ENCODE peak calls at places on chromosomes 6 and 20, in four cellular contexts. X is prostate gland, S is coronary artery, C is heart left ventricle. E is an unnamed sample.

GRCh38 chr20:32144898-32145662 is 35.6 kb downstream of the TM9SF4 start:
- DNase-seq in S (no peak), C (no peak), X (no peak), E (no peak)

GRCh38 chr6:105862936-105863603 is 223.1 kb upstream of the PRDM1 start:
- DNase-seq in S (no peak), C (no peak), X (no peak), E (no peak)

GRCh38 chr20:8790442-8791074 is 278.3 kb upstream of the PLCB4 start:
- DNase-seq in C (peak), S (no peak), X (no peak), E (peak)

GRCh38 chr6:113763883-113764282 is 93.3 kb upstream of the MARCKS start:
- DNase-seq in X (no peak), C (no peak), S (no peak), E (peak)

GRCh38 chr6:85368631-85369030 is 81.3 kb upstream of the NT5E start:
- DNase-seq in X (no peak), S (no peak), C (no peak), E (no peak)

GRCh38 chr6:106874481-106874880 is 100.0 kb downstream of the CD24 start:
- DNase-seq in C (no peak), X (peak), S (no peak), E (no peak)

GRCh38 chr6:33699739-33700138 is 11.8 kb downstream of the UQCC2 start:
- DNase-seq in S (no peak), C (no peak), X (no peak), E (no peak)

GRCh38 chr6:160973311-160973710 is 18.3 kb upstream of the MAP3K4 start:
- DNase-seq in C (peak), X (no peak), S (no peak), E (peak)

GRCh38 chr20:57664476-57664875 is 44.2 kb upstream of the ZBP1 start:
- DNase-seq in C (peak), X (no peak), S (no peak), E (no peak)

GRCh38 chr20:8306916-8307315 is 174.8 kb downstream of the PLCB1 start:
- DNase-seq in S (no peak), C (no peak), X (no peak), E (no peak)

GRCh38 chr20:33401922-33402369 is 627 bp upstream of the CDK5RAP1 start:
- DNase-seq in X (no peak), C (no peak), S (no peak), E (no peak)

GRCh38 chr6:26328265-26328844 is 36.6 kb upstream of the BTN3A2 start:
- DNase-seq in X (no peak), S (no peak), C (no peak), E (no peak)

GRCh38 chr6:104952911-104953409 is 3.9 kb upstream of the LIN28B start:
- DNase-seq in S (no peak), C (no peak), X (no peak), E (no peak)

GRCh38 chr20:49706548-49707517 is 6.8 kb downstream of the B4GALT5 start:
- DNase-seq in C (no peak), X (no peak), S (peak), E (no peak)

GRCh38 chr20:11373391-11373790 is 544.3 kb upstream of the BTBD3 start:
- DNase-seq in S (no peak), X (no peak), C (no peak), E (no peak)

GRCh38 chr6:4413073-4413472 is 277.7 kb upstream of the ECI2 start:
- DNase-seq in C (no peak), X (no peak), S (no peak), E (peak)

GRCh38 chr6:56278186-56278585 is 30.8 kb upstream of the COL21A1 start:
- DNase-seq in S (no peak), X (no peak), C (no peak), E (no peak)

GRCh38 chr6:33417127-33417902 is 592 bp downstream of the CUTA start:
- DNase-seq in C (no peak), S (peak), X (peak), E (peak)

GRCh38 chr6:136077834-136078576 is 172.1 kb downstream of the MTFR2 start:
- DNase-seq in C (peak), X (no peak), S (no peak), E (peak)

GRCh38 chr6:111792241-111792640 is 81.0 kb downstream of the FYN start:
- DNase-seq in C (no peak), X (no peak), S (no peak), E (no peak)

GRCh38 chr20:10611357-10611756 is 62.4 kb downstream of the JAG1 start:
- DNase-seq in X (peak), S (no peak), C (peak), E (peak)

GRCh38 chr20:18588554-18589043 is 745 bp downstream of the DTD1 start:
- DNase-seq in C (no peak), X (no peak), S (no peak), E (peak)

GRCh38 chr20:31936430-31936829 is 15.4 kb downstream of the PDRG1 start:
- DNase-seq in S (no peak), C (no peak), X (no peak), E (no peak)

GRCh38 chr20:36135159-36135558 is 19.4 kb upstream of the EPB41L1 start:
- DNase-seq in X (no peak), C (no peak), S (no peak), E (no peak)

GRCh38 chr6:33915134-33915533 is 111.3 kb upstream of the MLN start:
- DNase-seq in S (no peak), X (no peak), C (peak), E (no peak)

GRCh38 chr6:41161380-41161779 is 1.5 kb downstream of the TREM2 start:
- DNase-seq in C (no peak), X (no peak), S (no peak), E (no peak)

GRCh38 chr6:140794544-140794943 is 1338.2 kb upstream of the GJE1 start:
- DNase-seq in S (no peak), C (no peak), X (no peak), E (no peak)

GRCh38 chr6:10837009-10837691 is 1.2 kb downstream of the MAK start:
- DNase-seq in C (peak), S (no peak), X (peak), E (peak)

GRCh38 chr6:10837692-10837996 is 695 bp downstream of the MAK start:
- DNase-seq in X (peak), S (no peak), C (no peak), E (peak)

GRCh38 chr6:10834823-10835222 is 3.5 kb downstream of the MAK start:
- DNase-seq in S (no peak), X (no peak), C (no peak), E (no peak)

GRCh38 chr6:10837997-10838793 is at the start of gene MAK:
- DNase-seq in C (peak), S (peak), X (peak), E (peak)

DNA sequence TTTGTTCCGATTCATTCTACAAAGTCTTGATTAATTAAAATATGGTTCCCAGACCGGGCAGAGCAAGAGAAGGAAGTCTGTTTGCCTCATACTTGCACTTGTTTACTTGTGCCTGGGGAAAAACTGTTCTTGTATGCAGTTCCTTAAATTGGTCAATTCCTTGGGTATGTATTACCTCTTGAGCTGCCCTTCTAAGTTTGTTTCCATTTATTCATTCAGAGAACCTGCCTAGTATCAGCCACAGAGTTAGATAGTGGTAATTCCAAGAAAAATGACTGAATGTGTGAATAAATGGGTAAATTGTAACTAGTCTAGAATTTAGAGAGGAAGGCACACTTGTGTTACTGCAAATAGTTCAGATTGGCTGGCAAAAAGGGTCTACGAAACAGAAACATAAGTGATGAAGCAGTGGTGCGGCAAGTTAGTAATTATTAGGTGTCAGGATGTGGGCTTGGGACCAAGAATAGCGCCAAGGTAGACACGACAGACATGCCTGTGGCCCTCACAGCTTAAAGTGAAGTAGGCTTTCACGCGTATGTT is 525 bp upstream of the MAK start:
- DNase-seq in S (no peak), C (no peak), X (no peak), E (no peak)
- H3K4me3 ChIP-seq in S (peak), C (peak), X (peak), E (peak)

DNA sequence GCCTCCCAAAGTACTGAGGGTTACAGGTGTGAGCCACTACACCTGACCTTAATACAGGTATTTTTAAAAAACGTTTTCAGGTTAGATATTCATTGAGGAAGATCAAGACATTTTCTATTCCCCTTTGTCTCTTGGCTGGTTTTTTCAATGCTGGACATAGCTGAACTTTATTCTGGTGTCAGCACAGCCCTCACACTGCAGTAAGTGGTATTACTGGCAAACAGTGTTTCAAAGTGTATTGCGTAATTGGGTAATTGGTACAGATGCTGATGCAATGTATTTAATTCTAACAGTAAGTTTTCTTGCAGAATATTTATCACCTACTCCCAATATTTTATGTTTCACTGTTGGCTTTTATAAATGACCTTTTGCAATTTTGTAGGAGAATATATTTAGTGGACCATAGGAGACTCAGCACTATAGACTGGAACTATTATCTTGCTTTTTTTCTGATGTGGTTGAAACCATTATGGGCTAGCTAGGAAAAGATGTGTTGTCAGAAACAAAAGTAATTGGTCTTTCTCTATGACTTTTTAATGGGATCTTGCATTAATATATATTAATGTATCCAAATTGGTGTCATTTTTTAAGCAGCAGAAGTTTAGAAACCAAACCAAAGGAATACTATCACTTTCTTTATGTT is 287.6 kb upstream of the SOX4 start:
- DNase-seq in C (no peak), X (no peak), S (no peak), E (no peak)
- TF ChIP-seq CTCF in C (no peak), X (no peak), S (no peak), E (peak)

GRCh38 chr6:10733151-10733715 is 10.4 kb downstream of the TMEM14C start:
- DNase-seq in X (no peak), S (no peak), C (no peak), E (no peak)
- H3K27ac ChIP-seq in X (no peak), S (no peak), C (no peak), E (no peak)

GRCh38 chr6:132135409-132135808 is 184.2 kb upstream of the CCN2 start:
- DNase-seq in X (no peak), C (no peak), S (no peak), E (no peak)
- H3K4me3 ChIP-seq in X (no peak), C (no peak), S (no peak), E (no peak)

DNA sequence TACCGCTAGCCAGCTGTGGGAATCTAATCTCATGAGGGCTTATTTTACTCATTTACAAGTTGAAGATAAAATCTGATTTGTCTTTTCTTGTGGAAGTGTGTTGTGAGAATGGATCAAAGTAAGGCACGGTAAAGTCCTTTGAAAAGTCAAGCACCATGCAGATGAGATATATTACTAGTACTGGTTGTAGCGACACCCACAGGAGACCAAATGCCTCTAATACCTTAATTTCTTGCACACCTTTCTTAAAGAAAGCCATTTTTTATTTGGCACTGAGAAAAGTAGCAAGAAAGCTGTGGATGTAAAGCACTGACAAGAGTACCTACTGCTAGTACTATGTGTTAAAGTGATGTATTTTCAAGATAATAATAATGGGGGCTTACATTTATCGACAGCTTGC is 191.0 kb upstream of the MMS22L start:
- DNase-seq in C (no peak), S (no peak), X (no peak), E (no peak)
- TF ChIP-seq CTCF in C (no peak), S (no peak), X (no peak), E (no peak)

GRCh38 chr6:75202676-75203131 is 3.1 kb downstream of the COL12A1 start:
- DNase-seq in X (no peak), S (no peak), C (no peak), E (no peak)
- H3K27ac ChIP-seq in X (no peak), S (peak), C (peak), E (no peak)

GRCh38 chr6:128532827-128533226 is 12.4 kb upstream of the PTPRK start:
- DNase-seq in X (no peak), C (no peak), S (no peak), E (no peak)
- H3K4me3 ChIP-seq in X (no peak), C (no peak), S (no peak), E (no peak)

GRCh38 chr6:143060354-143060805 is 309 bp upstream of the AIG1 start:
- DNase-seq in S (peak), C (peak), X (peak), E (peak)
- TF ChIP-seq CTCF in S (no peak), C (peak), X (no peak), E (peak)

E was measured in brain microvascular endothelial cell.